ENCODE peak calls at places on chromosomes 1 and 21, in seven cellular contexts. U is A549, A is heart right ventricle, G is NCI-H1092 treated with DMSO at 0.1 percent for 48 hours, X is CD14-positive monocyte, J is non-pigmented ciliary epithelial cell, Q is activated T-helper 1 cell treated with Interleukin-2 at 50 U/mL for 16 hours. F is an unnamed sample.

GRCh38 chr1:211611818-211612217 is 32.9 kb upstream of the SLC30A1 start:
- DNase-seq in U (no peak), A (no peak), G (no peak), X (no peak), J (no peak), Q (no peak), F (no peak)

GRCh38 chr1:6899141-6899540 is 113.9 kb downstream of the CAMTA1 start:
- DNase-seq in U (no peak), A (no peak), G (no peak), X (no peak), J (no peak), Q (no peak), F (no peak)

GRCh38 chr1:180241716-180242544 is 11.9 kb downstream of the LHX4 start:
- DNase-seq in U (no peak), A (no peak), G (no peak), X (no peak), J (no peak), Q (no peak), F (no peak)

GRCh38 chr1:16252912-16253311 is 15.9 kb upstream of the CPLANE2 start:
- DNase-seq in U (no peak), A (no peak), G (no peak), X (no peak), J (no peak), Q (no peak), F (no peak)

GRCh38 chr1:236156512-236157208 is 14.3 kb downstream of the GPR137B start:
- DNase-seq in U (no peak), A (no peak), G (no peak), X (peak), J (no peak), Q (no peak), F (no peak)

GRCh38 chr1:201009967-201010645 is 13.4 kb downstream of the KIF21B start:
- DNase-seq in U (no peak), A (no peak), G (no peak), X (no peak), J (no peak), Q (no peak), F (no peak)

GRCh38 chr1:76144233-76144632 is 69.7 kb downstream of the ST6GALNAC3 start:
- DNase-seq in U (no peak), A (no peak), G (no peak), X (no peak), J (no peak), Q (no peak), F (no peak)

GRCh38 chr1:205515781-205516253 is 11.3 kb downstream of the CDK18 start:
- DNase-seq in U (no peak), A (peak), G (no peak), X (no peak), J (no peak), Q (no peak), F (no peak)

GRCh38 chr1:32516402-32516801 is 22.8 kb upstream of the ZBTB8A start:
- DNase-seq in U (no peak), A (no peak), G (no peak), X (no peak), J (no peak), Q (no peak), F (no peak)

GRCh38 chr1:27527857-27528700 is 38.1 kb upstream of the WASF2 start:
- DNase-seq in U (no peak), A (peak), G (peak), X (peak), J (no peak), Q (peak), F (peak)

GRCh38 chr1:26114165-26114927 is 2.7 kb downstream of the PDIK1L start:
- DNase-seq in U (no peak), A (no peak), G (no peak), X (no peak), J (no peak), Q (no peak), F (no peak)

GRCh38 chr1:55284856-55285255 is 69.7 kb upstream of the USP24 start:
- DNase-seq in U (peak), A (no peak), G (peak), X (no peak), J (no peak), Q (no peak), F (no peak)

GRCh38 chr1:160658162-160658955 is 11.5 kb upstream of the SLAMF1 start:
- DNase-seq in U (no peak), A (no peak), G (no peak), X (no peak), J (no peak), Q (no peak), F (no peak)

GRCh38 chr1:27635410-27636142 is 591 bp upstream of the FGR start:
- DNase-seq in U (no peak), A (no peak), G (no peak), X (peak), J (no peak), Q (no peak), F (no peak)

GRCh38 chr1:209266590-209267172 is 316.8 kb upstream of the CAMK1G start:
- DNase-seq in U (no peak), A (no peak), G (no peak), X (no peak), J (no peak), Q (no peak), F (no peak)

GRCh38 chr21:34338226-34338625 is 25.6 kb upstream of the KCNE2 start:
- DNase-seq in U (no peak), A (no peak), G (no peak), X (no peak), J (no peak), Q (no peak), F (no peak)

GRCh38 chr21:28393279-28393678 is 599.4 kb downstream of the LTN1 start:
- DNase-seq in U (no peak), A (no peak), G (no peak), X (no peak), J (no peak), Q (no peak), F (no peak)

GRCh38 chr1:47805826-47806450 is 191.2 kb downstream of the TRABD2B start:
- DNase-seq in U (no peak), A (no peak), G (peak), X (no peak), J (no peak), Q (no peak), F (no peak)

GRCh38 chr1:218281285-218281684 is 3.8 kb upstream of the RRP15 start:
- DNase-seq in U (no peak), A (no peak), G (no peak), X (no peak), J (no peak), Q (no peak), F (no peak)

GRCh38 chr1:198232940-198233675 is 76.3 kb downstream of the NEK7 start:
- DNase-seq in U (no peak), A (no peak), G (no peak), X (no peak), J (no peak), Q (no peak), F (no peak)

GRCh38 chr1:172220376-172220775 is 200.1 kb upstream of the C1orf105 start:
- DNase-seq in U (no peak), A (no peak), G (no peak), X (no peak), J (no peak), Q (no peak), F (no peak)

GRCh38 chr1:25022361-25023189 is 92.5 kb upstream of the RUNX3 start:
- DNase-seq in U (peak), A (peak), G (no peak), X (peak), J (peak), Q (peak), F (no peak)

GRCh38 chr1:45205000-45205909 is 1.1 kb downstream of the ZSWIM5 start:
- DNase-seq in U (peak), A (peak), G (peak), X (no peak), J (no peak), Q (peak), F (peak)

GRCh38 chr1:6783956-6784559 is 1.2 kb upstream of the CAMTA1 start:
- DNase-seq in U (no peak), A (no peak), G (peak), X (no peak), J (no peak), Q (no peak), F (no peak)

GRCh38 chr1:78601068-78601467 is 19.2 kb upstream of the IFI44L start:
- DNase-seq in U (no peak), A (no peak), G (no peak), X (no peak), J (no peak), Q (no peak), F (no peak)

F was measured in HuH-7.5.